ENCODE peak calls at places on chromosomes 11 and 22, in four cellular contexts. H is GM12878, U is K562, X is HepG2. C is an unnamed sample.

GRCh38 chr22:43923191-43923590 is 414 bp upstream of the PNPLA3 start:
- DNase-seq in H (no peak), U (no peak), X (no peak), C (no peak)

GRCh38 chr11:62245271-62245753 is 3.3 kb downstream of the SCGB1D2 start:
- DNase-seq in H (no peak), U (peak; percentile 44), X (peak; percentile 50), C (peak; percentile 25)

GRCh38 chr11:64809781-64810241 is 540 bp downstream of the MEN1 start:
- DNase-seq in H (no peak), U (peak; percentile 70), X (no peak), C (peak; percentile 36)

GRCh38 chr11:100961633-100962032 is 168.0 kb downstream of the PGR start:
- DNase-seq in H (no peak), U (peak; percentile 10), X (no peak), C (no peak)

GRCh38 chr11:84780689-84781293 is 846.4 kb downstream of the DLG2 start:
- DNase-seq in H (no peak), U (no peak), X (peak; percentile 6), C (peak; percentile 6)

GRCh38 chr22:27748355-27749168 is 53.0 kb downstream of the MN1 start:
- DNase-seq in H (no peak), U (no peak), X (no peak), C (no peak)

GRCh38 chr22:32752868-32753520 is 48.5 kb upstream of the TIMP3 start:
- DNase-seq in H (no peak), U (no peak), X (no peak), C (no peak)

GRCh38 chr11:111561801-111562325 is 21.3 kb downstream of the LAYN start:
- DNase-seq in H (no peak), U (no peak), X (peak; percentile 63), C (no peak)

GRCh38 chr11:64638017-64638664 is 47.1 kb downstream of the SLC22A12 start:
- DNase-seq in H (no peak), U (peak; percentile 71), X (no peak), C (no peak)

GRCh38 chr11:61918251-61919112 is 1.1 kb upstream of the RAB3IL1 start:
- DNase-seq in H (no peak), U (no peak), X (no peak), C (no peak)

GRCh38 chr11:130761560-130762220 is 154.6 kb downstream of the SNX19 start:
- DNase-seq in H (no peak), U (no peak), X (no peak), C (no peak)

GRCh38 chr11:133964946-133965632 is 8.3 kb upstream of the IGSF9B start:
- DNase-seq in H (no peak), U (no peak), X (no peak), C (no peak)

GRCh38 chr11:32103941-32104340 is 13.1 kb downstream of the RCN1 start:
- DNase-seq in H (no peak), U (no peak), X (no peak), C (no peak)

GRCh38 chr22:46462726-46463371 is 74.6 kb downstream of the CELSR1 start:
- DNase-seq in H (no peak), U (peak; percentile 13), X (no peak), C (no peak)

GRCh38 chr11:57310630-57311086 is 14.1 kb downstream of the TNKS1BP1 start:
- DNase-seq in H (no peak), U (no peak), X (peak; percentile 78), C (no peak)

GRCh38 chr22:39545310-39546063 is 12.9 kb upstream of the RPS19BP1 start:
- DNase-seq in H (no peak), U (peak; percentile 63), X (no peak), C (peak; percentile 79)

GRCh38 chr11:11691296-11692141 is 69.7 kb upstream of the GALNT18 start:
- DNase-seq in H (no peak), U (no peak), X (no peak), C (no peak)

GRCh38 chr11:64650923-64651523 is 60.0 kb downstream of the SLC22A12 start:
- DNase-seq in H (no peak), U (peak; percentile 66), X (no peak), C (peak; percentile 53)

GRCh38 chr22:22161924-22162851 is 82.4 kb upstream of the VPREB1 start:
- DNase-seq in H (peak; percentile 42), U (no peak), X (no peak), C (no peak)

GRCh38 chr11:69674267-69674885 is 777 bp downstream of the LTO1 start:
- DNase-seq in H (no peak), U (no peak), X (no peak), C (no peak)

GRCh38 chr11:107651672-107652071 is 60.2 kb downstream of the SLN start:
- DNase-seq in H (no peak), U (no peak), X (no peak), C (peak; percentile 17)

GRCh38 chr11:122149232-122149631 is 33.2 kb upstream of the BLID start:
- DNase-seq in H (no peak), U (no peak), X (no peak), C (no peak)

GRCh38 chr22:30889268-30889995 is 79.1 kb downstream of the MORC2 start:
- DNase-seq in H (no peak), U (no peak), X (no peak), C (no peak)

GRCh38 chr22:31846161-31847115 is 92.6 kb downstream of the DEPDC5 start:
- DNase-seq in H (no peak), U (peak; percentile 48), X (no peak), C (peak; percentile 53)

GRCh38 chr11:64077607-64078006 is 41.9 kb downstream of the FLRT1 start:
- DNase-seq in H (no peak), U (no peak), X (no peak), C (no peak)

GRCh38 chr22:27628891-27629631 is 172.5 kb downstream of the MN1 start:
- DNase-seq in H (no peak), U (no peak), X (no peak), C (no peak)

GRCh38 chr11:66878554-66878953 is 21.7 kb downstream of the LRFN4 start:
- DNase-seq in H (no peak), U (no peak), X (no peak), C (no peak)

GRCh38 chr22:39814899-39815298 is 78.7 kb downstream of the ENTHD1 start:
- DNase-seq in H (no peak), U (no peak), X (no peak), C (no peak)

GRCh38 chr11:28400236-28401100 is 292.3 kb downstream of the METTL15 start:
- DNase-seq in H (no peak), U (no peak), X (peak; percentile 3), C (no peak)

GRCh38 chr22:22939537-22940368 is 52.1 kb downstream of the IGLL5 start:
- DNase-seq in H (no peak), U (peak; percentile 50), X (no peak), C (no peak)

GRCh38 chr22:36493690-36494110 is 12.3 kb upstream of the TXN2 start:
- DNase-seq in H (peak; percentile 63), U (no peak), X (no peak), C (no peak)

GRCh38 chr11:1574256-1575242 is 2.5 kb upstream of the DUSP8 start:
- DNase-seq in H (no peak), U (peak; percentile 85), X (no peak), C (peak; percentile 80)
- TF ChIP-seq FOXM1 in H (no peak), U (no peak), X (no peak), C (peak; percentile 62)

GRCh38 chr11:73988227-73988626 is 5.6 kb upstream of the UCP2 start:
- DNase-seq in H (no peak), U (no peak), X (peak; percentile 13), C (no peak)

GRCh38 chr11:73983764-73984543 is 1.3 kb upstream of the UCP2 start:
- DNase-seq in H (no peak), U (no peak), X (no peak), C (peak; percentile 31)

GRCh38 chr11:73990727-73991126 is 8.1 kb upstream of the UCP2 start:
- DNase-seq in H (no peak), U (no peak), X (no peak), C (no peak)

GRCh38 chr11:73991471-73992006 is 8.9 kb upstream of the UCP2 start:
- DNase-seq in H (peak; percentile 60), U (no peak), X (no peak), C (no peak)

DNA sequence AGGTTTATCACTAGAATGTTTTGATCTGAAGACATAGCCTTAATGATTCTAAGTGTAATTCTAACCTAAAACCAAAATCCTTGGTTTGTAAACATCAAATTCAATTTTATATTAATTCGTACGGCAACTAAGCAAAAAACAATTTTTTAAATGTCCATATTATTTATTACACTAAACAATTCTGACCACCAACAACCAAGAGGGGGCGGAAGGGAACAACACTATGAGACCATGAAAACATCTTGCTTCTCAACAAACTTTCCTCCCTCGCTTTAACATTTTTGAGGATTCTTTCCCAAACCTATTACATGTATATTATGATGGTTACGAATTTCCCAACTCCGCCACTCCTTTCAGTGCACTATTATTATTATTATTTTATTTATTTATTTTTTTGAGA is 6.5 kb upstream of the UCP2 start:
- DNase-seq in H (no peak), U (no peak), X (no peak), C (no peak)
- TF ChIP-seq FOXK2 in H (no peak), U (peak; percentile 24), X (no peak), C (no peak)

GRCh38 chr11:15123849-15124248 is 9.1 kb downstream of the INSC start:
- DNase-seq in H (no peak), U (no peak), X (no peak), C (no peak)
- TF ChIP-seq FOXM1 in H (no peak), U (no peak), X (no peak), C (no peak)

DNA sequence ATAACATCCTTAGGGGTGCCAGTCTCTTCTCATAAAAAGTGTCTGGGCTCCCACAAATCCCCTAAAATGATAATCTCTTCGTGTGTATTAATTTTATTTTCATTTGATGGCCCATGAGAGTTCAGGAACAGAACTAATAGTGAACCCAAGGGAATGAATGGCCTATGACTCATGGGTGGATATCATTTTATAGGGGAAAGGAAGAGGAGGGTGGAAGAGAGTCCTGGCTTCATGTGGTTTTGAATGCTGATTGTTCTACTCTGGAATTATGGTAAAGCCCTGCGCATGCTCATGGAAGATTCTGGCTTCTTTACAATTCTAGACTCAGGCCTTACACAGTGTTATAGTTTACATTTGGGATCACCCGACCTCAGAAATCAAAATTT is 35.3 kb downstream of the MAML2 start:
- DNase-seq in H (no peak), U (no peak), X (no peak), C (peak; percentile 24)
- TF ChIP-seq FOXK2 in H (no peak), U (no peak), X (no peak), C (no peak)

GRCh38 chr22:48944756-48945620 is 882.7 kb downstream of the BRD1 start:
- DNase-seq in H (no peak), U (no peak), X (no peak), C (no peak)
- TF ChIP-seq FOXM1 in H (no peak), U (no peak), X (no peak), C (no peak)

DNA sequence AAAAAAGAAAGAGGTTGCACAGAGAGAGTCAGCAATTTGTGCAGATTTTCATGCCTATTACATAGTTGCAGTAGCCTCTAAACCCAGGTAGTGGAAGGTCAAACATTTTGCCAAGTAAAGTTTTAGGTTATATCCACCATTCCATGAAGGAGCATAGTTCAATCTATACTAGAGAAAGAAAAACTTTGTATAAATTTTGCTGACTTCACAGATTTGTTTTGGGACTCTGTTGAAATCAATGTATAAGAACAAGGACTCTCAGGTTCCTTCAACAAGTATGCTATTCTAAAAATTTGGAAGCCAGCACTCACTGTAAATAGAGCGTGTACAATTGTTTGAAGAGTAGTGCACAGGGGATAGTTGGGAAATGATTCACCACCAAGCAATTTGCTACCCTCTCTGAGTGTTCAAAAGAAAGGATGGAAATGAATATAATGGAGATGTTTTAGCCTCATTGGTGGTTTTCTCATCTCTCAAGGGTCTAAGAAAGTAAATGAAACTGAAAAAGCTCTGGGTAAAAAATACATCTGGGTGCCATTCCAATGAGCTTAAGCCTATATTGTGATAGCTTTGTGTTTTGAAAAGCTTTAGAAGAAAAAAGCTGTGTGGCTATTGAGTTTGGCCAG is 508.4 kb upstream of the LUZP2 start:
- DNase-seq in H (no peak), U (no peak), X (peak; percentile 41), C (no peak)
- TF ChIP-seq FOXK2 in H (no peak), U (no peak), X (no peak), C (no peak)

C was measured in HEK293T.